ENCODE peak calls at places on chromosomes 5 and 9, in seven cellular contexts. Q is NCI-H2029 treated with DMSO at 0.1 percent for 48 hours, O is GM19239, T is GM12892, W is left kidney, R is ACHN, M is lower lobe of right lung. P is an unnamed sample.

GRCh38 chr9:137691648-137692357 is 73.0 kb downstream of the EHMT1 start:
- DNase-seq in Q (peak), O (no peak), T (no peak), W (no peak), R (no peak), M (peak), P (no peak)

GRCh38 chr5:84239509-84239908 is 145.2 kb downstream of the EDIL3 start:
- DNase-seq in Q (no peak), O (no peak), T (no peak), W (no peak), R (peak), M (no peak), P (no peak)

GRCh38 chr5:180820788-180821321 is 18.2 kb upstream of the MGAT1 start:
- DNase-seq in Q (no peak), O (no peak), T (no peak), W (no peak), R (no peak), M (no peak), P (peak)

GRCh38 chr9:24342457-24342856 is 203.2 kb downstream of the IZUMO3 start:
- DNase-seq in Q (no peak), O (no peak), T (no peak), W (no peak), R (no peak), M (no peak), P (peak)

GRCh38 chr5:36728697-36729543 is 122.5 kb downstream of the SLC1A3 start:
- DNase-seq in Q (peak), O (peak), T (peak), W (peak), R (peak), M (no peak), P (peak)

GRCh38 chr5:34957299-34957698 is 27.9 kb downstream of the DNAJC21 start:
- DNase-seq in Q (no peak), O (no peak), T (no peak), W (no peak), R (no peak), M (no peak), P (no peak)

GRCh38 chr5:137164536-137164935 is 334.6 kb downstream of the SPOCK1 start:
- DNase-seq in Q (no peak), O (no peak), T (no peak), W (no peak), R (no peak), M (no peak), P (no peak)

GRCh38 chr5:112957970-112958773 is 18.4 kb upstream of the DCP2 start:
- DNase-seq in Q (no peak), O (peak), T (no peak), W (no peak), R (peak), M (peak), P (peak)

GRCh38 chr9:112331676-112331955 is 1.8 kb downstream of the PTBP3 start:
- DNase-seq in Q (no peak), O (no peak), T (no peak), W (no peak), R (peak), M (no peak), P (peak)

GRCh38 chr9:5435912-5436311 is 1.8 kb downstream of the PLGRKT start:
- DNase-seq in Q (peak), O (no peak), T (no peak), W (no peak), R (no peak), M (no peak), P (no peak)

GRCh38 chr9:4833781-4834560 is 41.2 kb downstream of the RCL1 start:
- DNase-seq in Q (no peak), O (no peak), T (no peak), W (no peak), R (no peak), M (no peak), P (no peak)

GRCh38 chr5:141871870-141872269 is 6.3 kb downstream of the PCDH1 start:
- DNase-seq in Q (no peak), O (no peak), T (no peak), W (no peak), R (no peak), M (no peak), P (no peak)

GRCh38 chr5:159094745-159095144 is 5.0 kb downstream of the EBF1 start:
- DNase-seq in Q (no peak), O (no peak), T (no peak), W (peak), R (peak), M (peak), P (peak)

GRCh38 chr5:66517361-66517760 is 78.8 kb upstream of the MAST4 start:
- DNase-seq in Q (no peak), O (no peak), T (no peak), W (no peak), R (no peak), M (no peak), P (peak)